ENCODE peak calls at places on chromosomes 13 and 19, in six cellular contexts. J is neuronal stem cell, G is neural progenitor cell, N is endothelial cell of umbilical vein, H is fibroblast of lung, R is GM23248. P is an unnamed sample.

GRCh38 chr13:46288570-46289259 is 77.0 kb downstream of the LRRC63 start:
- DNase-seq in J (peak; percentile 24), G (peak; percentile 68), N (peak; percentile 50), H (peak; percentile 64), R (peak; percentile 62), P (no peak)

GRCh38 chr13:29125934-29126424 is 305.8 kb downstream of the MTUS2 start:
- DNase-seq in J (no peak), G (no peak), N (no peak), H (no peak), R (no peak), P (no peak)

GRCh38 chr13:73984949-73985691 is 149.1 kb downstream of the KLF12 start:
- DNase-seq in J (no peak), G (no peak), N (no peak), H (no peak), R (no peak), P (no peak)

GRCh38 chr13:86563308-86563707 is 764.1 kb upstream of the SLITRK6 start:
- DNase-seq in J (no peak), G (no peak), N (peak; percentile 1), H (peak; percentile 59), R (peak; percentile 65), P (no peak)

GRCh38 chr13:41590643-41591042 is 133.3 kb downstream of the RGCC start:
- DNase-seq in J (no peak), G (no peak), N (no peak), H (no peak), R (no peak), P (no peak)

GRCh38 chr19:49889687-49890348 is 6.9 kb downstream of the IL4I1 start:
- DNase-seq in J (peak; percentile 74), G (peak; percentile 91), N (peak; percentile 79), H (peak; percentile 71), R (peak; percentile 82), P (peak; percentile 97)

GRCh38 chr13:29892149-29892548 is 41.7 kb upstream of the UBL3 start:
- DNase-seq in J (no peak), G (no peak), N (no peak), H (no peak), R (no peak), P (no peak)

GRCh38 chr13:113976711-113977684 is 3.1 kb upstream of the C13orf46 start:
- DNase-seq in J (no peak), G (no peak), N (no peak), H (peak; percentile 13), R (peak; percentile 85), P (peak; percentile 100)

GRCh38 chr13:38735655-38736440 is 49.0 kb downstream of the FREM2 start:
- DNase-seq in J (no peak), G (no peak), N (no peak), H (no peak), R (no peak), P (no peak)

GRCh38 chr13:59447846-59448620 is 715.7 kb downstream of the DIAPH3 start:
- DNase-seq in J (peak; percentile 35), G (peak; percentile 39), N (no peak), H (peak; percentile 32), R (peak; percentile 13), P (no peak)

GRCh38 chr13:40648040-40648439 is 18.4 kb downstream of the FOXO1 start:
- DNase-seq in J (no peak), G (no peak), N (peak; percentile 56), H (no peak), R (no peak), P (no peak)

GRCh38 chr13:24668955-24669354 is 11.3 kb upstream of the ATP12A start:
- DNase-seq in J (no peak), G (no peak), N (no peak), H (no peak), R (peak; percentile 42), P (no peak)

GRCh38 chr13:42333613-42334328 is 61.8 kb downstream of the AKAP11 start:
- DNase-seq in J (peak; percentile 38), G (peak; percentile 62), N (peak; percentile 21), H (peak; percentile 71), R (peak; percentile 42), P (peak; percentile 54)

GRCh38 chr13:44272692-44273091 is 100.9 kb upstream of the SERP2 start:
- DNase-seq in J (no peak), G (no peak), N (no peak), H (no peak), R (peak; percentile 58), P (peak; percentile 72)

GRCh38 chr13:50228527-50228926 is 213.3 kb downstream of the KCNRG start:
- DNase-seq in J (no peak), G (no peak), N (no peak), H (no peak), R (no peak), P (no peak)

GRCh38 chr13:41696163-41697003 is 239.0 kb downstream of the RGCC start:
- DNase-seq in J (no peak), G (no peak), N (peak; percentile 89), H (peak; percentile 82), R (peak; percentile 85), P (peak; percentile 73)

DNA sequence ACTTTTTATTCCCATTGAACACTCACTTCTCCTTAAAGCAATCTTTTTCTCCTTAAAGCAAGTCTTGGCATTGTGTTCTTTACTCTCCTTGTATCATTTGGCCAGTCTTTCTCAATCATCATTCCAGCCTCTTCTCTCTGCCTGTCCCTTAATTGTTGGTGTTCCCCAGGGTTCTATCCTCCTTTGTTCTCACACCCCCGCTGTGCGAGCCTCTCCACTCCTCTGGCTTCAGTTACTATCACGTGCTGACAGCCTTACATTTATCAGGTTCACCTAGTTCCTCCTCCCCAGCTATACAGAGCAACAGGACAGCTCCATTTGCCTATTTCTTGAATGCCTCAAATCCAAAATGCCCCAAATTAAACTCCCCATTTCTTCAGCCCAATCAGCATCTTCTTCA is 24.6 kb downstream of the CYSLTR2 start:
- DNase-seq in J (no peak), G (peak; percentile 7), N (no peak), H (no peak), R (no peak), P (no peak)
- H2AFZ ChIP-seq in J (no peak overlapping the region), G (no peak overlapping the region), N (no peak overlapping the region), H (no peak overlapping the region), R (no peak overlapping the region), P (no peak overlapping the region)

DNA sequence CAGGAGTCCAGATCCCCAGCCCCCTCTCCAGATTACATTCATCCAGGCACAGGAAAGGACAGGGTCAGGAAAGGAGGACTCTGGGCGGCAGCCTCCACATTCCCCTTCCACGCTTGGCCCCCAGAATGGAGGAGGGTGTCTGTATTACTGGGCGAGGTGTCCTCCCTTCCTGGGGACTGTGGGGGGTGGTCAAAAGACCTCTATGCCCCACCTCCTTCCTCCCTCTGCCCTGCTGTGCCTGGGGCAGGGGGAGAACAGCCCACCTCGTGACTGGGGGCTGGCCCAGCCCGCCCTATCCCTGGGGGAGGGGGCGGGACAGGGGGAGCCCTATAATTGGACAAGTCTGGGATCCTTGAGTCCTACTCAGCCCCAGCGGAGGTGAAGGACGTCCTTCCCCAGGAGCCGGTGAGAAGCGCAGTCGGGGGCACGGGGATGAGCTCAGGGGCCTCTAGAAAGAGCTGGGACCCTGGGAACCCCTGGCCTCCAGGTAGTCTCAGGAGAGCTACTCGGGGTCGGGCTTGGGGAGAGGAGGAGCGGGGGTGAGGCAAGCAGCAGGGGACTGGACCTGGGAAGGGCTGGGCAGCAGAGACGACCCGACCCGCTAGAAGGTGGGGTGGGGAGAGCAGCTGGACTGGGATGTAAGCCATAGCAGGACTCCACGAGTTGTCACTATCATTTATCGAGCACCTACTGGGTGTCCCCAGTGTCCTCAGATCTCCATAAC is at the start of gene APOE:
- DNase-seq in J (peak; percentile 48), G (peak; percentile 67), N (no peak), H (peak; percentile 47), R (peak; percentile 18), P (peak; percentile 76)
- H2AFZ ChIP-seq in J (peak within 1 kb of the TSS; percentile 86), G (peak within 1 kb of the TSS; percentile 71), N (peak within 1 kb of the TSS; percentile 73), H (peak within 1 kb of the TSS; percentile 39), R (peak within 1 kb of the TSS; percentile 7), P (peak within 1 kb of the TSS; percentile 80)

GRCh38 chr19:28634031-28634328 is 579.0 kb downstream of the UQCRFS1 start:
- DNase-seq in J (no peak), G (no peak), N (no peak), H (no peak), R (no peak), P (no peak)

GRCh38 chr19:28634837-28635236 is 578.1 kb downstream of the UQCRFS1 start:
- DNase-seq in J (no peak), G (no peak), N (no peak), H (no peak), R (no peak), P (no peak)

GRCh38 chr19:28631931-28632330 is 581.0 kb downstream of the UQCRFS1 start:
- DNase-seq in J (no peak), G (no peak), N (no peak), H (no peak), R (no peak), P (no peak)

GRCh38 chr19:28633223-28634030 is 579.5 kb downstream of the UQCRFS1 start:
- DNase-seq in J (peak; percentile 63), G (peak; percentile 74), N (no peak), H (peak; percentile 38), R (peak; percentile 75), P (peak; percentile 41)

DNA sequence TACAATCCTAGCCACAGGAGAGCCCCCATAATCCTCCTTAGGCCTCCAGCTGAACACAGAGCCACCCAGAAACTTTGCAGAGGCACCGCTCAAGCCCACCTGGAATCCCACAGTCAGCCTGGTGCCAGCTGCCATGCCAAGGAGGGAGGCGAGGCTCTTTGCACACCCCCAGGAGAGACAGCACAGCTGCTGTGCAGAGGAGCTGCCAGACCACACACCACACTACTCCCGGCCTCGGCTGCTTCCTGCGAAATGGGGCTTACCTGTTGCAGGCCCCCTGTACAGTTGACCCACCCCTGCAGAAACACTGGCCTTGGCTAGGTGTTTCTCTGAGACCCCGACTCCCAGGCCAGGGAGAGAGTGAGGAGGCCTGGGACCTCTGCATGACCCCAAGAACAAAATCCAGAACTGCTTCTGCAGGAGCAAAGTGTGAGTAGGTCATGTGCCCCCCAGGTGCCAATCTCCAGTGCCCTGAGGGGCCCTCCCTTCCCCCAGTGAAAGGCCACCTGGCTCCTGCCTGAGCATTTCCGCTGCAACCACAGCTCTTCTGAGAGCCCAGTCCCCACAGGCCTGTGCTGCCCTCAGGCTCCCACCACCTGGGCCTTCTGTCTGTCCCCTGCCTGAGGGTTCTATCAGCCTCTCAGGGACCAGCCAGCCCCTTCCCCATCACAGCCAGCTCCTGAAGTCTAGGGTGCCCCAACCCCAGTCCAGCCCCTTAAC is 580.4 kb downstream of the UQCRFS1 start:
- DNase-seq in J (no peak), G (no peak), N (no peak), H (no peak), R (no peak), P (no peak)
- H2AFZ ChIP-seq in J (no peak overlapping the region), G (peak overlapping the region; percentile 45), N (no peak overlapping the region), H (no peak overlapping the region), R (no peak overlapping the region), P (no peak overlapping the region)

DNA sequence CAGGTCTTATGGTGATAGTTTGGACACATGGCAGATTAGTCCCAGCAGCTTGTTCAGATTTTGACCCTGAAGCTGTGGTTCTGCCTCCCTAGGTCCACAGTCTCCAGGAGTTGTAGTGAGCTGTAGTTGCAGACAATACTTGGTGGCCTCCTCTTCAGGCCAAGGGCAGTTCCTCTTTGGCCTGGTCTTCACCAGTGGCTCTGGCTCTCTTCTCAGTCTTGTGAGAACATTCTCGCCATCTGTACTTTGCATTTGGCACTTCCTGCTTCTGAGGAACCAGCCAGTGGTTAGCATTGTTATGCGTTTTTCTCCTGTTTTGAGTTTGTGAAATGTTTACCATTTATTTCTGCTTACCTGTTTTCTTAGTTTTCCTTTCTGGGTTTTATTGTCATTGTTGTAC is 40.7 kb downstream of the PCCA start:
- DNase-seq in J (no peak), G (no peak), N (peak; percentile 27), H (no peak), R (peak; percentile 18), P (peak; percentile 36)
- H2AFZ ChIP-seq in J (no peak overlapping the region), G (no peak overlapping the region), N (no peak overlapping the region), H (no peak overlapping the region), R (no peak overlapping the region), P (no peak overlapping the region)

GRCh38 chr19:57815247-57816075 is 748 bp upstream of the ZNF552 start:
- DNase-seq in J (no peak), G (no peak), N (no peak), H (no peak), R (no peak), P (no peak)
- H2AFZ ChIP-seq in J (peak overlapping the region; percentile 82), G (peak overlapping the region; percentile 46), N (peak overlapping the region; percentile 25), H (peak overlapping the region; percentile 22), R (peak overlapping the region; percentile 86), P (no peak overlapping the region)